ENCODE peak calls at places on chromosome 18, in six cellular contexts. K, R, P, E, O and I are unnamed samples.

GRCh38 chr18:31679133-31679731 is 5.1 kb downstream of the B4GALT6 start:
- DNase-seq in R (no peak), E (no peak), P (peak), K (no peak), O (no peak), I (no peak)

GRCh38 chr18:75247601-75248421 is 37.2 kb downstream of the TSHZ1 start:
- DNase-seq in E (no peak), P (peak), K (peak), R (no peak), O (peak), I (peak)

GRCh38 chr18:41579185-41579584 is 375.8 kb upstream of the PIK3C3 start:
- DNase-seq in O (no peak), K (no peak), P (no peak), E (no peak), R (no peak), I (no peak)

GRCh38 chr18:44700652-44701051 is 20.0 kb downstream of the SETBP1 start:
- DNase-seq in P (peak), R (peak), E (no peak), O (no peak), K (no peak), I (no peak)

GRCh38 chr18:42644729-42645131 is 470.8 kb downstream of the RIT2 start:
- DNase-seq in K (no peak), R (no peak), P (peak), O (no peak), E (no peak), I (no peak)

GRCh38 chr18:13223341-13224148 is 5.0 kb downstream of the LDLRAD4 start:
- DNase-seq in K (no peak), O (no peak), E (no peak), R (no peak), P (no peak), I (peak)

GRCh38 chr18:76970749-76971148 is 148.4 kb downstream of the ZNF236 start:
- DNase-seq in P (no peak), E (no peak), R (no peak), K (no peak), O (no peak), I (no peak)

GRCh38 chr18:27964811-27965210 is 212.1 kb downstream of the CDH2 start:
- DNase-seq in K (no peak), R (no peak), P (peak), O (no peak), E (no peak), I (no peak)

GRCh38 chr18:27983780-27984179 is 193.2 kb downstream of the CDH2 start:
- DNase-seq in R (no peak), P (no peak), E (no peak), K (no peak), O (no peak), I (no peak)

GRCh38 chr18:12880532-12880892 is 3.5 kb downstream of the PTPN2 start:
- DNase-seq in P (no peak), E (no peak), R (no peak), O (no peak), K (peak), I (no peak)

GRCh38 chr18:49321800-49322461 is 138.5 kb downstream of the DYM start:
- DNase-seq in R (no peak), O (peak), P (peak), K (no peak), E (no peak), I (no peak)

GRCh38 chr18:46096651-46097300 is 1.3 kb downstream of the ATP5F1A start:
- DNase-seq in P (no peak), E (no peak), O (no peak), K (peak), R (no peak), I (no peak)

GRCh38 chr18:67519582-67519981 is 3.1 kb upstream of the DSEL start:
- DNase-seq in E (no peak), R (no peak), O (peak), P (peak), K (no peak), I (no peak)

GRCh38 chr18:23277399-23277798 is 142.1 kb downstream of the CABLES1 start:
- DNase-seq in K (no peak), O (no peak), P (no peak), R (no peak), E (no peak), I (no peak)

GRCh38 chr18:70469916-70470315 is 181.1 kb downstream of the SOCS6 start:
- DNase-seq in E (no peak), R (no peak), O (no peak), P (peak), K (no peak), I (no peak)

GRCh38 chr18:24831871-24832665 is 371.6 kb downstream of the HRH4 start:
- DNase-seq in K (no peak), R (no peak), E (no peak), O (no peak), P (no peak), I (no peak)

GRCh38 chr18:76412010-76412817 is 82.8 kb downstream of the ZNF516 start:
- DNase-seq in E (no peak), K (no peak), O (no peak), P (peak), R (no peak), I (no peak)

GRCh38 chr18:36809590-36810381 is 19.0 kb downstream of the TPGS2 start:
- DNase-seq in R (peak), O (peak), P (peak), K (peak), E (no peak), I (peak)

GRCh38 chr18:24491882-24492281 is 31.4 kb downstream of the HRH4 start:
- DNase-seq in K (peak), O (no peak), E (no peak), R (peak), P (no peak), I (peak)

GRCh38 chr18:45359275-45360009 is 255.8 kb upstream of the SLC14A2 start:
- DNase-seq in R (no peak), E (no peak), P (no peak), O (no peak), K (no peak), I (no peak)

GRCh38 chr18:5146093-5146492 is 51.0 kb downstream of the AKAIN1 start:
- DNase-seq in O (no peak), E (no peak), K (no peak), P (no peak), R (no peak), I (peak)

GRCh38 chr18:3819933-3820332 is 370.0 kb downstream of the TGIF1 start:
- DNase-seq in O (no peak), K (no peak), E (no peak), P (no peak), R (no peak), I (no peak)

GRCh38 chr18:68847219-68847860 is 49.5 kb downstream of the CCDC102B start:
- DNase-seq in E (no peak), O (no peak), P (peak), R (no peak), K (peak), I (peak)

GRCh38 chr18:39346916-39347315 is 1781.3 kb upstream of the CELF4 start:
- DNase-seq in E (no peak), R (no peak), P (no peak), O (no peak), K (no peak), I (no peak)

GRCh38 chr18:77019641-77020040 is 112.9 kb downstream of the MBP start:
- DNase-seq in O (no peak), K (no peak), E (no peak), R (no peak), P (no peak), I (no peak)

GRCh38 chr18:10142496-10143160 is 228.8 kb downstream of the VAPA start:
- DNase-seq in R (no peak), K (no peak), O (no peak), P (peak), E (no peak), I (no peak)

GRCh38 chr18:80068571-80069272 is 34.5 kb downstream of the RBFA start:
- DNase-seq in R (no peak), P (no peak), E (no peak), O (no peak), K (no peak), I (no peak)

GRCh38 chr18:12625242-12625641 is 32.7 kb downstream of the SPIRE1 start:
- DNase-seq in P (no peak), E (no peak), O (no peak), R (no peak), K (no peak), I (no peak)

GRCh38 chr18:45567123-45567522 is 48.2 kb upstream of the SLC14A2 start:
- DNase-seq in K (no peak), E (peak), P (peak), O (no peak), R (no peak), I (no peak)

GRCh38 chr18:67813380-67814028 is 297.0 kb upstream of the DSEL start:
- DNase-seq in P (no peak), R (no peak), O (no peak), K (no peak), E (no peak), I (no peak)

GRCh38 chr18:70870292-70870691 is 581.4 kb downstream of the SOCS6 start:
- DNase-seq in P (no peak), K (no peak), R (no peak), O (no peak), E (no peak), I (no peak)

GRCh38 chr18:38759457-38759856 is 1193.9 kb upstream of the CELF4 start:
- DNase-seq in R (no peak), K (no peak), P (no peak), O (no peak), E (no peak), I (no peak)

GRCh38 chr18:59834267-59834666 is 65.5 kb upstream of the PMAIP1 start:
- DNase-seq in E (no peak), R (no peak), P (no peak), O (no peak), K (peak), I (no peak)

GRCh38 chr18:11178951-11179549 is 29.7 kb upstream of the PIEZO2 start:
- DNase-seq in R (no peak), O (peak), P (peak), K (no peak), E (peak), I (no peak)

GRCh38 chr18:11991021-11991770 is 9.9 kb downstream of the IMPA2 start:
- DNase-seq in O (no peak), E (no peak), P (no peak), R (no peak), K (no peak), I (no peak)

GRCh38 chr18:57435851-57436192 is 648 bp downstream of the ONECUT2 start:
- DNase-seq in E (no peak), R (no peak), K (no peak), P (no peak), O (no peak), I (no peak)

GRCh38 chr18:57436193-57436964 is 1.2 kb downstream of the ONECUT2 start:
- DNase-seq in O (no peak), K (no peak), P (no peak), E (no peak), R (no peak), I (no peak)

GRCh38 chr18:57437433-57437781 is 2.2 kb downstream of the ONECUT2 start:
- DNase-seq in R (no peak), K (no peak), E (no peak), O (no peak), P (no peak), I (no peak)

GRCh38 chr18:57437782-57438668 is 2.9 kb downstream of the ONECUT2 start:
- DNase-seq in K (peak), E (no peak), R (no peak), O (peak), P (peak), I (peak)

DNA sequence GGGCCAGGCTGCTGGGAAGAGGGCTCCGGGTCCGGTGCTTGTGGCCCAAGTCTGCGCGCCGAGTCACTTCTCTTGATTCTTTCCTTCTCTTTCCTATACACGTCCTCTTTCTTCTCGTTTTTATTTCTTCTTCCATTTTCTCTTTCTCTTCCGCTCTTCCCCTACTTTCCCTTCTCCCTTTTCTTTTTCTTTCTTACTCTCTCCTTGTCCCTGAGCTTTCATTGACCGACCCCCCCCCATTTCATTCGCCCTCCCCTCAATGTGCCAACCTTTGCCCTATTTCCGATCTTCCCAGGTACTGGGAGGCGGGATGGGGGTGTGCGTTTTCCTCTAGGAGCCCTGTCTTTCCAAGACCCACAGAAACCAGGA is 1.8 kb downstream of the ONECUT2 start:
- DNase-seq in P (no peak), O (no peak), E (no peak), K (no peak), R (no peak), I (no peak)
- H3K4me3 ChIP-seq in P (no peak), O (no peak), E (no peak), K (no peak), R (no peak), I (no peak)

DNA sequence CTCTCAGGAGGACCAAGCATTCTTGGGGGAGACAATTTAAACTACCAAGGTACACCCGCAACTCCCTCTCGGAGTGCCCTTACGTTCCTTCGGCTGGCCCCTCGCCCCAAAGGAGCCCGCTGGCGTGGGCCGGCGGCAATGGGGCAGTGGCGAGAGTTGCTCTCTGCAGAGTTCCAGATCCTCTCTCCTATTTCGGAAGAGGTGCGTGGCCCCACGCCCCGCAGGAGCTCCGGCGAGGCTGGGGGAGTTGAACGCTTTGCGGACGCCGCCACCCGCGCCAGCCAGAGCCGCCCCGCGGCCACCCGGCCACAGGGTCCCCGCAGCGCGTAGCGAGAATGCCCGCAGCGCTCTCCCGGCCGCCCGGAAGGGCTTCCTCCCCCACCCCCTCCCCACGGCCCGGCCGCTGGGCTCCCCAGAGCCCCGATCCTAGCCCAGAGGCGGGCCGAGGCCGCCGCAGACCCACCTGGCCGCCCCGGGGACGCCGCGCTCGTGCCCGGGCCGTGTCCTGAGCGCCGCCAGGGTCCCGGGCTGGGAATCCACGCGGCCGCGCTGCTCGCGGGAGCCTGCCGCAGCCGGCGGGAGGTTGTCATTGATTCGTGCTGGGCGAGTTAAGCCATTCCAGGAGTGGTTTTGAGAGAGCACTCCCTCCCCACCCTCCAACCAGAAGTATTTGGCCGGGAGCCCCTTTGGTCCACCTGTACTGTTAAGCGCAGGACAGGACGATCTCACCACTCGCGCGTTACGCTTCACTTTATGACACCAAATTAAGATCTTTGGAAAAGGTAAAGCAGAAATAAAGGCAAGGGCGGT is 206.3 kb upstream of the SMAD2 start:
- DNase-seq in R (no peak), E (no peak), P (no peak), K (no peak), O (no peak), I (no peak)
- H3K4me3 ChIP-seq in R (no peak), E (peak), P (peak), K (no peak), O (no peak), I (peak)

DNA sequence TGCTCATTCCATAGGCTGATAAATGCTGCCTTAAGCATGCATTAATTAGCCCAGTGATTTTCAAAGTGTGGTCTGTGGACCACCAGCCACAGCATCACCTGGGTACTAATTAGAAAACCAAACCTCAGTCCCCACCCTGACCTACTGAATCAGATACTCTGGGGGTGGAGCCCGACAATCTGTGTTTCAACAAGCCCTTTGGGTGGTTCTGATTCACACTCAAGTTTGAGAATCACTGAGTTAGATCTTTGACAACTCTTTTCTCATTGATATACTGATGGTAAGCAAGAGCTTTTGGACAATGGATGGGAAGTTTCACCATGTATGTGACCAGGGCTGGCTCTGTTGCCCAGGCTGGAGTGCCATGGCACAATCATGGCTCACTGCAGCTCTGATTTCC is 95.9 kb downstream of the ZCCHC2 start:
- DNase-seq in P (no peak), E (no peak), O (no peak), R (no peak), K (no peak), I (no peak)
- H3K4me3 ChIP-seq in P (no peak), E (no peak), O (no peak), R (no peak), K (no peak), I (no peak)

DNA sequence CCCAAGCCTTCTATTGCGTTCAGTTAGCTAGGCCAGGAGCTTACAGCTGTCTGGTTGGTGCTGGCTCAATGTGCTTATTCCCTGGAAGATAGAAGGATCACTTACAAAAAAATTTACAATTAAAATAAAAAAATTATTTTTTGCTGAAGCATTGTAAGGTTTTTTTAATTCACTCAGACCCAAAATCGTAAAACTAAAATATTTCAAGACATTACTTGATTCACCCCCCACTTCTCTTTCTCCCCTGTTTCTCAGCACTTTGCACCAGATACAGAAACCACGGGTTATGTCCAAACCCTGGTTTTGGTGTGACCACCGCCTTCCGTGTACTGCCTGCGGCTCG is 901 bp upstream of the PTPRM start:
- DNase-seq in R (no peak), P (no peak), O (no peak), E (no peak), K (no peak), I (no peak)
- H3K4me3 ChIP-seq in R (no peak), P (peak), O (peak), E (peak), K (no peak), I (peak)

DNA sequence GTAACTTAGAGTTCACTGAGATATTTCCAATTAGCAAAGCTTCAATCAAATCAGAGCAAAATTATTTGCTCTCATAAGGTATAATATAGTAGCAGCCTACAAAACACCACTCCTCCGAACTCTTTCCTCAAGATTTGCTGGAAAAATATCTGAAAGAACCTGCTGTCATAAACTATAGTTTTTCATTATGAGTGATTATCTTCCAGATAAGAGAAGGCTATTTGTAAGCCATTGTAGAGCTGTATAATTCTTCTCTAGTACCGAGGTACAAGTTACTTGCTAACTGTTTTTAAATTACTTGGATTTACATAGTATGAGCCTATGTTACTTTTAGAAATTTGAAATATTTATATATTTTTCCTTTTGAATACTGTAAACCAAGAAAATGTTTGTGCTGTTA is 2.1 kb downstream of the NDC80 start:
- DNase-seq in E (no peak), O (no peak), P (no peak), R (no peak), K (no peak), I (no peak)
- H3K4me3 ChIP-seq in E (no peak), O (peak), P (peak), R (no peak), K (peak), I (no peak)

DNA sequence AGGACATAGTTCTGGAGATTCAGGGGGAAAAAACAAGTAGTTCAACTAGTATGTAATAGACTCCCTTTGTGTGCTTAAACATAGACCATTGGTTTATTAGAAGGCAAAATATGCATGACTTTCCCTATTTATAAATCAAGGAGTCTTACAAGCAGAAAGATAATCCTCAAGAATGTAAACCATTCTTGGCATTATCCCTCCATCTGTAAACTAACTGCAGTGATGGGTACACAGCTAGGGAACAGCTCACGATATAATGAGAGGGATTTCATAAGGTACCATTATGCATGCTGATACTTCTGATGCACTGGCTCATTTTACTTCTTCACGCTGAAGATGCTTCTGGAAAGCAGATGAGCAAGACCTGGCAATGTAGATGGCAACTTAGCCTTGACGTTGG is 878 bp downstream of the FBXO15 start:
- DNase-seq in R (no peak), E (no peak), P (peak), O (peak), K (no peak), I (no peak)
- H3K4me3 ChIP-seq in R (peak), E (peak), P (peak), O (peak), K (no peak), I (peak)

GRCh38 chr18:78711971-78712370 is 267.6 kb upstream of the SALL3 start:
- DNase-seq in K (no peak), P (no peak), E (no peak), R (no peak), O (no peak), I (no peak)
- H3K4me3 ChIP-seq in K (no peak), P (no peak), E (no peak), R (no peak), O (no peak), I (no peak)

GRCh38 chr18:54389143-54389505 is 31.4 kb downstream of the C18orf54 start:
- DNase-seq in E (no peak), O (no peak), K (no peak), P (no peak), R (no peak), I (no peak)
- H3K4me3 ChIP-seq in E (no peak), O (no peak), K (no peak), P (peak), R (no peak), I (no peak)